ENCODE peak calls at places on chromosomes 1 and 21, in four cellular contexts. C, G, K and I are unnamed samples.

GRCh38 chr1:32886012-32886827 is at the start of gene HPCA:
- DNase-seq in K (peak), G (peak), C (no peak), I (peak)

GRCh38 chr1:175423605-175424004 is 231.0 kb upstream of the KIAA0040 start:
- DNase-seq in C (no peak), G (no peak), K (no peak), I (no peak)

GRCh38 chr1:38026592-38027200 is 14.2 kb downstream of the UTP11 start:
- DNase-seq in G (peak), C (no peak), K (no peak), I (peak)

GRCh38 chr1:162388083-162388594 is 6.6 kb downstream of the C1orf226 start:
- DNase-seq in C (peak), G (no peak), K (no peak), I (no peak)

GRCh38 chr1:156193208-156193487 is 756 bp upstream of the SLC25A44 start:
- DNase-seq in G (no peak), C (no peak), K (no peak), I (no peak)

GRCh38 chr1:38833146-38833545 is 26.4 kb downstream of the RRAGC start:
- DNase-seq in G (no peak), K (no peak), C (no peak), I (no peak)

GRCh38 chr1:53698381-53698980 is 40.5 kb downstream of the GLIS1 start:
- DNase-seq in C (no peak), G (no peak), K (no peak), I (peak)

GRCh38 chr1:94296018-94296417 is 58.6 kb upstream of the ARHGAP29 start:
- DNase-seq in K (no peak), G (peak), C (no peak), I (no peak)

GRCh38 chr1:223641523-223642039 is 23.9 kb downstream of the CAPN8 start:
- DNase-seq in K (no peak), C (peak), G (no peak), I (no peak)

GRCh38 chr1:27605796-27606707 is 2.1 kb upstream of the AHDC1 start:
- DNase-seq in G (peak), K (peak), C (no peak), I (peak)

GRCh38 chr1:223225061-223225460 is 82.0 kb upstream of the TLR5 start:
- DNase-seq in K (no peak), G (no peak), C (no peak), I (no peak)

GRCh38 chr21:38467911-38468310 is 30.4 kb downstream of the ERG start:
- DNase-seq in K (no peak), G (no peak), C (no peak), I (no peak)

GRCh38 chr21:14010729-14011128 is 200.0 kb downstream of the LIPI start:
- DNase-seq in K (no peak), G (no peak), C (no peak), I (no peak)

GRCh38 chr1:78035121-78035520 is 10.6 kb upstream of the GIPC2 start:
- DNase-seq in K (no peak), C (no peak), G (no peak), I (no peak)

GRCh38 chr1:13916530-13916929 is 216.5 kb downstream of the PRDM2 start:
- DNase-seq in G (no peak), C (no peak), K (no peak), I (no peak)

GRCh38 chr1:9877962-9878361 is 32.1 kb downstream of the CTNNBIP1 start:
- DNase-seq in K (no peak), C (no peak), G (no peak), I (no peak)